ENCODE peak calls at places on chromosomes 5 and 9, in five cellular contexts. W, A, Y, X and L are unnamed samples.

GRCh38 chr5:109659901-109660300 is 29.8 kb upstream of the MAN2A1 start:
- DNase-seq in W (no peak), A (no peak), Y (no peak), X (no peak), L (no peak)

GRCh38 chr9:77810637-77811119 is 162.6 kb upstream of the GNA14 start:
- DNase-seq in W (no peak), A (no peak), Y (no peak), X (no peak), L (no peak)

GRCh38 chr9:101849102-101849707 is 110.8 kb upstream of the GRIN3A start:
- DNase-seq in W (no peak), A (no peak), Y (no peak), X (no peak), L (no peak)

GRCh38 chr9:137945581-137945980 is 68.0 kb downstream of the CACNA1B start:
- DNase-seq in W (no peak), A (no peak), Y (no peak), X (no peak), L (no peak)

GRCh38 chr5:18686253-18686652 is 1052.0 kb downstream of the TAF11L14 start:
- DNase-seq in W (no peak), A (no peak), Y (no peak), X (no peak), L (no peak)

GRCh38 chr5:122885038-122885517 is 39.7 kb downstream of the SNX24 start:
- DNase-seq in W (no peak), A (no peak), Y (no peak), X (no peak), L (no peak)

GRCh38 chr5:153489611-153490010 is 859 bp upstream of the GRIA1 start:
- DNase-seq in W (no peak), A (no peak), Y (no peak), X (no peak), L (no peak)

GRCh38 chr5:167688731-167689130 is 602.7 kb upstream of the WWC1 start:
- DNase-seq in W (no peak), A (no peak), Y (no peak), X (no peak), L (no peak)

GRCh38 chr5:133664422-133664821 is 52.1 kb upstream of the FSTL4 start:
- DNase-seq in W (no peak), A (no peak), Y (no peak), X (no peak), L (no peak)

GRCh38 chr5:81638471-81638870 is 112.4 kb downstream of the SSBP2 start:
- DNase-seq in W (no peak), A (no peak), Y (no peak), X (no peak), L (no peak)

GRCh38 chr9:81292056-81292805 is 397.1 kb downstream of the TLE1 start:
- DNase-seq in W (no peak), A (no peak), Y (no peak), X (peak), L (no peak)

GRCh38 chr9:77402286-77402685 is 225.0 kb downstream of the VPS13A start:
- DNase-seq in W (no peak), A (no peak), Y (no peak), X (no peak), L (no peak)

GRCh38 chr5:142472306-142472951 is 147.6 kb upstream of the SPRY4 start:
- DNase-seq in W (no peak), A (no peak), Y (peak), X (no peak), L (no peak)

GRCh38 chr5:132211787-132212186 is 15.9 kb downstream of the P4HA2 start:
- DNase-seq in W (no peak), A (no peak), Y (no peak), X (no peak), L (no peak)

GRCh38 chr5:146409081-146409671 is 38.0 kb upstream of the TCERG1 start:
- DNase-seq in W (no peak), A (no peak), Y (no peak), X (no peak), L (no peak)

GRCh38 chr9:27394826-27395201 is 97.9 kb upstream of the EQTN start:
- DNase-seq in W (no peak), A (no peak), Y (no peak), X (no peak), L (no peak)

GRCh38 chr9:90801507-90802289 is at the start of gene SYK:
- DNase-seq in W (no peak), A (no peak), Y (no peak), X (peak), L (peak)

GRCh38 chr9:78566948-78567675 is 270.2 kb downstream of the PSAT1 start:
- DNase-seq in W (no peak), A (no peak), Y (no peak), X (no peak), L (no peak)

GRCh38 chr9:129227843-129228189 is 49.8 kb upstream of the IER5L start:
- DNase-seq in W (no peak), A (no peak), Y (no peak), X (no peak), L (no peak)

GRCh38 chr9:12774861-12775367 is at the start of gene LURAP1L:
- DNase-seq in W (no peak), A (peak), Y (no peak), X (peak), L (no peak)

GRCh38 chr5:58187473-58188286 is 272.2 kb downstream of the PLK2 start:
- DNase-seq in W (no peak), A (no peak), Y (no peak), X (no peak), L (no peak)

GRCh38 chr5:109692011-109692410 is 2.3 kb downstream of the MAN2A1 start:
- DNase-seq in W (no peak), A (no peak), Y (peak), X (no peak), L (no peak)

GRCh38 chr5:36607114-36607561 is 732 bp downstream of the SLC1A3 start:
- DNase-seq in W (no peak), A (no peak), Y (no peak), X (no peak), L (no peak)

GRCh38 chr5:115577329-115577728 is 24.9 kb downstream of the TICAM2 start:
- DNase-seq in W (no peak), A (no peak), Y (no peak), X (no peak), L (no peak)

GRCh38 chr5:171418316-171418981 is 998 bp upstream of the FGF18 start:
- DNase-seq in W (peak), A (peak), Y (peak), X (peak), L (no peak)

GRCh38 chr5:171420429-171421231 is 1.2 kb downstream of the FGF18 start:
- DNase-seq in W (peak), A (peak), Y (no peak), X (peak), L (no peak)

GRCh38 chr5:171421331-171422262 is 2.1 kb downstream of the FGF18 start:
- DNase-seq in W (no peak), A (no peak), Y (no peak), X (no peak), L (no peak)

GRCh38 chr5:171419663-171420428 is 399 bp downstream of the FGF18 start:
- DNase-seq in W (peak), A (no peak), Y (peak), X (peak), L (no peak)

GRCh38 chr5:171418982-171419662 is at the start of gene FGF18:
- DNase-seq in W (peak), A (no peak), Y (peak), X (peak), L (no peak)
- TF ChIP-seq CTCF in W (peak), A (no peak), Y (peak), X (no peak), L (peak)

GRCh38 chr9:35476596-35476995 is 13.3 kb upstream of the RUSC2 start:
- DNase-seq in W (no peak), A (no peak), Y (no peak), X (no peak), L (no peak)

DNA sequence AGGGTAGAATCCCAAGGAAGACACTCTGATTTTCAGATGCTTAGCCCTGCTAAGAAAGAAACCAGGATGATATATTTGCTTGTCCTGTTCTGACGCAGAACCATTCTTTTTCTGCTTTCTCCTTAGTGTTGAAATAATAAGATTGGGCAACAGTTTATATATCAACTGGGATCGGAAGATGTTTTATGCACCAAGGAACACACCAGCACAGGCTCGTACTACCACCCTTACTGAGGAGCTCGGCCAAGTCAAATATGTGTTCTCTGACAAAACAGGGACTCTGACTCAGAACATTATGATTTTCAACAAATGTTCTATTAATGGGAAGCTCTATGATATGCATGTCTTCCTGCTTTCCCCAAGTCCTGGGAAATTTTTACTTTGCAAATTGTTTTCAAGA is 19.0 kb upstream of the RUSC2 start:
- DNase-seq in W (no peak), A (no peak), Y (no peak), X (no peak), L (no peak)
- TF ChIP-seq CTCF in W (no peak), A (no peak), Y (no peak), X (no peak), L (no peak)

GRCh38 chr9:87813119-87813463 is 69.6 kb upstream of the SPATA31E1 start:
- DNase-seq in W (no peak), A (no peak), Y (no peak), X (no peak), L (no peak)
- TF ChIP-seq CTCF in W (no peak), A (no peak), Y (peak), X (no peak), L (no peak)

DNA sequence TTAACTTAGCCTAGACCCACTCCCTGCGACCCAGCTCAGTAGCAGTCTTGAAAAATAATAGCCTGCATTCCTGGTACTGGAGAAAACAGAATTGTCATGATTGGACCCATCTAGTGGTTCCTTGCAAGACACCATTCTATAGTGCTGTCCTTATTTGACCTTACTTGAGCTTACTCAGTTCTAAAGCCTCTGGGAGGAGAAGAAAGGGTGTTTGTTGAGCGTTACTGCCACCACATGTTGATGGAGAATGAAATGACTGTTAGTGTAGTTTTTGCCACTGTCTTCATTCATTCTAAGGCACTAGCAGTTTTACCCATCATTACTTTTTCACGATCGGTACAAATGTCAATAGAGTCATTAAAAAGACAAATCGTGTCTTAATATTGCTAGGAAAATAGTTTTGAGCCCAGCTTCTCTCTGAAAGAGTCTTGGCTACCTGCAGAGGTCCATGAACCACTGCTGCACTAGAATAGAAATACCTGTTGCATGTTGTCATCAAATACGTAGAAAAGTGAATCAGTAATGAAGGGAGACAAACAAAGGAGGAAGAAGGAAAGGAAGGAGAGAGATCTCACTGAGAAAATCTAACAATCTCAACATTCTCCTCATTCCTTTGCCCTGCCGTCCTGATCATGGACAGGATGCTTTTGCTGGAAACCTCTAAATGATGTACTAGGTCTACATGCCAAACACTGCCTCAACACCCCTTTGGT is 96.0 kb downstream of the LIX1 start:
- DNase-seq in W (no peak), A (no peak), Y (no peak), X (no peak), L (no peak)
- TF ChIP-seq CTCF in W (no peak), A (no peak), Y (no peak), X (no peak), L (no peak)

DNA sequence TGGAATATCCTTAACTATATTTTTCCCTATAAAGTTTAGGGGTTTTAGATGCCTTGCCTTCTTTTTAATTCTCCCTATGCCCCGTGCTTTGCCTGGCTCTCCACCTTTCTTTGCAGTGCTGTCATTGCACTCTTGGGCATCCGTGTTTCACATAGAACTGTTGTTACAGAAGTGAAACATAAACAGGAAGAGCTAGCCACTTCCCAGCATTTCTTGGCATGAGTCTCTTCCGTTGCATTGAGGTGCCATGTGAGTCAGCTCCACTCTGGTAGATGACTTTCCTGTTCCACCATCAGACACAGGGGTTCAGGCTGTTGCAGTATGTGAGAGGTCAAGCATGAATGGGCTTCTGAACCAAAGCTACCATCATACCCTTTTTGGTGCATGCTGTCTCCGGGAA is 73.4 kb downstream of the ANGPTL2 start:
- DNase-seq in W (no peak), A (peak), Y (peak), X (no peak), L (peak)
- TF ChIP-seq CTCF in W (no peak), A (no peak), Y (no peak), X (no peak), L (peak)

GRCh38 chr9:92632641-92633040 is 37.3 kb downstream of the IPPK start:
- DNase-seq in W (no peak), A (no peak), Y (no peak), X (no peak), L (no peak)
- TF ChIP-seq CTCF in W (no peak), A (no peak), Y (no peak), X (no peak), L (no peak)

DNA sequence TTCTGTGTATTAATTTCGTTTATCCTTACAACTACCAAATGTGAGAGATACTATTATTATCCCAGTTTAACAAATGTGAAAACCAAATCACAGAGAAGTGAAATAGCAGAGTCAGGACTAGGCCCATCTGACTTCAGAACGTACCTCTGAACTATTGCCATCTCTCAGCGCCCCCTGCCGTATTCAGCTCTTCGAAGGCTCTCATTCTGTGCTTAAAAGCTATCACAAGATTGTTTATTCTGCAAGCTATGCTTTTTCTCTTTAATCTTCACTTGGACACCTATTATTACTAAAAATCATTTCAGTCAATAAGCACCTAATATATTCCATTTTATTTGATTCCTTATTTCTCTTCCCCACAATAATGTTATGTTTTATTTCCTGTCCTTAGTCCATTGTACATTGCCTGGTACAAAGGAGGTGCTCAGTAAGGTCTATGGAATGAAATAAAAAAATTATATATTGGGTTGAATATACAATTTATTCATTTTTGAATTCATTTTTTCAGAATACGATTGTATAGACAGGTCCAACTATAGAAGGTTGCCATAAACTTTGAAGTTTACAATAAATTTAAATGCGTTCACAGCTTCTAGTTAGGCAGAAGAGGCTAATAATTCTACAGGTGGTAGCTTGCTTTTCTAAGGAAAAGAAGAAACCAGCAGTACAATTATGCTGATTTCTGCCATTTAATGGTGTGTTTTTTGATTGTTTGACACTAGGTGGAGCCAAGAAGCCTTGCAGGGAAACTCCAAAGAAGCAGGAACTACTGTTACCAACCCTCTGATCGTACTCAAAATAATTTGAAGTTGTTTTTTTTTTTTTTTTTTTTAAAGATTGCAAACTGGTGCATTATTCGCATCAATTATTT is 202.2 kb upstream of the DMRTA1 start:
- DNase-seq in W (no peak), A (no peak), Y (peak), X (peak), L (no peak)
- TF ChIP-seq CTCF in W (peak), A (no peak), Y (peak), X (no peak), L (peak)

GRCh38 chr9:98501776-98502175 is 207.0 kb downstream of the GABBR2 start:
- DNase-seq in W (no peak), A (no peak), Y (no peak), X (no peak), L (no peak)

GRCh38 chr9:98502976-98503325 is 205.8 kb downstream of the GABBR2 start:
- DNase-seq in W (no peak), A (no peak), Y (no peak), X (peak), L (no peak)

GRCh38 chr9:98502311-98502975 is 206.3 kb downstream of the GABBR2 start:
- DNase-seq in W (no peak), A (no peak), Y (no peak), X (no peak), L (no peak)

GRCh38 chr9:98504883-98505282 is 203.9 kb downstream of the GABBR2 start:
- DNase-seq in W (no peak), A (no peak), Y (no peak), X (no peak), L (no peak)

DNA sequence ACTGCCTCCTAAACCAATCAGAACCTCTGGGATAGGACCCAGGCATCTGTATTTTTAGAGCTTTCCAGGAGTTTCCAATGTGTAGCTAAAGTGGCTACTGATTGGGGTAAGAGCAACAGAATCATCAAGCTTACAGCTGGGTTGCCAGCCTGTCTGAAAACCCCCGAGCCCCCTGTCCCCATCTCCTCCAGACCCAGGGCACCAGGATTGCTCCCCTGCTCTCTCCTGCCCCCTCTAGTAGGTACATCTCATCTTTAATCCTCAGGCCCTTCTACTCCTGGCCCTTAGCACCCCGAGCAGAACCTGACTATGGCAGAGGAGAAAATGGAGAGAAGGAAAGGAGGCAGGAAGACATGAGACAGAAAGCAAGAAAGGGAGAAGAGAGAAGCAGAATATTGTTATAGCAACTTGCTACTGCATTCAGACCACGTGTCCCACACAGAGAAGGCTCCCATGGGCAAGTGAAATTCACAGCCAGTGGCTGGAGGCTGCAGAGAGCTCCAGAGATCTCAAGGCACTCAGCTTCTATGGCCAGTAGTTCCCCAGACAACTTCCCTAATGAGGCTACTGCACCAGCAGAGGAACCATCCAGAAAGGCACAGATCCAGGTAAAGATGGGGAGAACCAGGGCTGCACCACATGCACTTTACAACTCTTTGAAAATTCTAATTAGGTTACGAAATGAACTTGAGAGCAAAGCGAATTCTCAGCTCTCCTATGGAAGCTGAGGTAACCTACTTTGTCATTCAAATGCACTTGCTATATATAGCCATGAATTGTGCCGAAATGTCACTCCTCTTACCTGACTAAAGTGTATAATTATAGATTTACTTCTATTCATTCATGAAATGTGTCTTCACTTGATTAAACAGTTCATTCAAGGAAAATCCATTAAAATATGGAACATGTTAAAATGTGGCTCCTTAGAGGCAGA is 204.6 kb downstream of the GABBR2 start:
- DNase-seq in W (no peak), A (no peak), Y (no peak), X (no peak), L (no peak)
- TF ChIP-seq CTCF in W (no peak), A (no peak), Y (no peak), X (no peak), L (no peak)